ENCODE peak calls at places on chromosomes 12 and 14, in nine cellular contexts. W is BE2C; I is H1; Q is activated CD4-positive, alpha-beta T cell treated with anti-CD3 and anti-CD28 coated beads, Interleukin-2, amount 50 U/mL, for 1 hour; E is left lung; L is heart right ventricle; G is AG04450; H is endothelial cell; U is EL. M is an unnamed sample.
A peak's percentile ranks its signal among the peaks of the same experiment; 100 is the strongest.

GRCh38 chr14:69333791-69334337 is 64.2 kb downstream of the ERH start:
- DNase-seq in W (no peak), E (no peak), I (no peak), L (no peak), U (no peak), G (no peak), Q (no peak), H (no peak), M (no peak)

GRCh38 chr12:71653137-71653536 is 10.5 kb downstream of the ZFC3H1 start:
- DNase-seq in U (no peak), E (no peak), W (no peak), G (no peak), I (no peak), L (no peak), H (no peak), Q (no peak), M (no peak)

GRCh38 chr12:89225808-89226368 is 126.4 kb downstream of the DUSP6 start:
- DNase-seq in U (peak; percentile 87), W (no peak), G (peak; percentile 66), I (no peak), H (no peak), Q (no peak), L (no peak), E (peak; percentile 33), M (peak; percentile 5)

GRCh38 chr12:10701226-10701681 is 21.9 kb downstream of the YBX3 start:
- DNase-seq in G (no peak), U (no peak), H (no peak), E (no peak), L (no peak), W (no peak), Q (peak; percentile 6), I (no peak), M (no peak)

GRCh38 chr12:124385219-124385969 is 90.5 kb downstream of the RFLNA start:
- DNase-seq in H (no peak), G (peak; percentile 61), I (no peak), U (peak; percentile 97), W (no peak), L (no peak), Q (no peak), E (no peak), M (no peak)

GRCh38 chr14:100239200-100239839 is 376 bp downstream of the YY1 start:
- DNase-seq in H (no peak), I (no peak), Q (peak; percentile 18), L (peak; percentile 29), G (no peak), W (peak; percentile 26), E (peak; percentile 60), U (no peak), M (no peak)

GRCh38 chr14:80447396-80447795 is 236.1 kb upstream of the DIO2 start:
- DNase-seq in G (no peak), W (no peak), E (no peak), Q (no peak), I (no peak), U (peak; percentile 11), H (no peak), L (no peak), M (no peak)

GRCh38 chr14:73784065-73784987 is 67.3 kb upstream of the PTGR2 start:
- DNase-seq in G (no peak), E (no peak), I (no peak), U (peak; percentile 60), H (no peak), L (no peak), W (no peak), Q (no peak), M (no peak)

GRCh38 chr12:26271889-26272492 is 76.6 kb downstream of the SSPN start:
- DNase-seq in Q (no peak), I (no peak), H (no peak), E (peak; percentile 72), U (peak; percentile 86), L (peak; percentile 87), G (peak; percentile 86), W (no peak), M (peak; percentile 22)

GRCh38 chr14:75501080-75501479 is 21.2 kb upstream of the BATF start:
- DNase-seq in L (no peak), W (no peak), U (no peak), Q (no peak), G (no peak), I (no peak), E (no peak), H (no peak), M (no peak)

GRCh38 chr12:107404981-107405380 is 280.6 kb upstream of the PWP1 start:
- DNase-seq in U (peak; percentile 41), L (no peak), G (no peak), E (no peak), I (no peak), W (peak; percentile 43), H (peak; percentile 38), Q (peak; percentile 6), M (peak; percentile 20)

GRCh38 chr14:59154383-59154782 is 34.1 kb upstream of the DAAM1 start:
- DNase-seq in L (no peak), H (no peak), U (no peak), I (no peak), G (no peak), W (no peak), E (no peak), Q (no peak), M (no peak)

GRCh38 chr12:131829351-131829794 is 1.2 kb downstream of the MMP17 start:
- DNase-seq in W (peak; percentile 30), H (no peak), I (no peak), G (no peak), L (no peak), U (peak; percentile 57), E (no peak), Q (no peak), M (no peak)

GRCh38 chr12:40907115-40907521 is 214.9 kb downstream of the CNTN1 start:
- DNase-seq in U (no peak), E (no peak), G (no peak), L (no peak), W (no peak), I (no peak), H (no peak), Q (no peak), M (peak; percentile 3)

GRCh38 chr14:56881181-56881580 is 70.9 kb upstream of the OTX2 start:
- DNase-seq in U (no peak), H (no peak), Q (no peak), G (no peak), W (no peak), L (no peak), E (no peak), I (no peak), M (no peak)

GRCh38 chr12:47504775-47505446 is 200.9 kb downstream of the RPAP3 start:
- DNase-seq in E (no peak), U (peak; percentile 80), I (no peak), H (no peak), W (no peak), L (no peak), Q (no peak), G (no peak), M (no peak)

GRCh38 chr14:85296466-85297210 is 233.3 kb upstream of the FLRT2 start:
- DNase-seq in L (no peak), W (no peak), E (no peak), Q (no peak), U (peak; percentile 65), I (no peak), H (no peak), G (peak; percentile 24), M (no peak)

M was measured in GM20000.